ENCODE peak calls at places on chromosomes 13 and 19, in nine cellular contexts. One of them, this sample, is unnamed.

GRCh38 chr13:50410921-50411712 is 395.9 kb downstream of the KCNRG start:
- DNase-seq in thyroid gland: peak
- DNase-seq in BE2C: peak
- DNase-seq in right cardiac atrium: peak
- DNase-seq in mesenchymal stem cell: peak
- DNase-seq in psoas muscle: no peak
- DNase-seq in tibial artery: peak
- DNase-seq in colonic mucosa: no peak
- DNase-seq in heart left ventricle: no peak
- DNase-seq in this sample: no peak

GRCh38 chr13:102020611-102021216 is 381.1 kb downstream of the FGF14 start:
- DNase-seq in thyroid gland: no peak
- DNase-seq in BE2C: no peak
- DNase-seq in right cardiac atrium: no peak
- DNase-seq in mesenchymal stem cell: no peak
- DNase-seq in psoas muscle: no peak
- DNase-seq in tibial artery: no peak
- DNase-seq in colonic mucosa: no peak
- DNase-seq in heart left ventricle: no peak
- DNase-seq in this sample: no peak

GRCh38 chr13:32233062-32233461 is 82.1 kb downstream of the ZAR1L start:
- DNase-seq in thyroid gland: no peak
- DNase-seq in BE2C: no peak
- DNase-seq in right cardiac atrium: no peak
- DNase-seq in mesenchymal stem cell: peak
- DNase-seq in psoas muscle: no peak
- DNase-seq in tibial artery: no peak
- DNase-seq in colonic mucosa: no peak
- DNase-seq in heart left ventricle: no peak
- DNase-seq in this sample: no peak

GRCh38 chr13:20716951-20717350 is 13.5 kb downstream of the IL17D start:
- DNase-seq in thyroid gland: no peak
- DNase-seq in BE2C: no peak
- DNase-seq in right cardiac atrium: no peak
- DNase-seq in mesenchymal stem cell: no peak
- DNase-seq in psoas muscle: peak
- DNase-seq in tibial artery: no peak
- DNase-seq in colonic mucosa: no peak
- DNase-seq in heart left ventricle: no peak
- DNase-seq in this sample: no peak

GRCh38 chr13:53311561-53311960 is 282.9 kb downstream of the OLFM4 start:
- DNase-seq in thyroid gland: no peak
- DNase-seq in BE2C: no peak
- DNase-seq in right cardiac atrium: no peak
- DNase-seq in mesenchymal stem cell: no peak
- DNase-seq in psoas muscle: no peak
- DNase-seq in tibial artery: no peak
- DNase-seq in colonic mucosa: no peak
- DNase-seq in heart left ventricle: no peak
- DNase-seq in this sample: no peak

GRCh38 chr13:69683921-69684663 is 423.5 kb upstream of the ATXN8OS start:
- DNase-seq in thyroid gland: no peak
- DNase-seq in BE2C: peak
- DNase-seq in right cardiac atrium: no peak
- DNase-seq in mesenchymal stem cell: no peak
- DNase-seq in psoas muscle: no peak
- DNase-seq in tibial artery: no peak
- DNase-seq in colonic mucosa: peak
- DNase-seq in heart left ventricle: no peak
- DNase-seq in this sample: no peak

GRCh38 chr13:111202149-111202548 is 87.0 kb downstream of the ARHGEF7 start:
- DNase-seq in thyroid gland: peak
- DNase-seq in BE2C: no peak
- DNase-seq in right cardiac atrium: no peak
- DNase-seq in mesenchymal stem cell: no peak
- DNase-seq in psoas muscle: no peak
- DNase-seq in tibial artery: no peak
- DNase-seq in colonic mucosa: no peak
- DNase-seq in heart left ventricle: no peak
- DNase-seq in this sample: no peak

GRCh38 chr19:9295411-9295849 is 14.2 kb downstream of the ZNF699 start:
- DNase-seq in thyroid gland: no peak
- DNase-seq in BE2C: no peak
- DNase-seq in right cardiac atrium: no peak
- DNase-seq in mesenchymal stem cell: no peak
- DNase-seq in psoas muscle: no peak
- DNase-seq in tibial artery: no peak
- DNase-seq in colonic mucosa: no peak
- DNase-seq in heart left ventricle: no peak
- DNase-seq in this sample: no peak

GRCh38 chr13:74136089-74136658 is 2.0 kb upstream of the KLF12 start:
- DNase-seq in thyroid gland: peak
- DNase-seq in BE2C: peak
- DNase-seq in right cardiac atrium: peak
- DNase-seq in mesenchymal stem cell: peak
- DNase-seq in psoas muscle: peak
- DNase-seq in tibial artery: peak
- DNase-seq in colonic mucosa: peak
- DNase-seq in heart left ventricle: peak
- DNase-seq in this sample: peak

GRCh38 chr19:10087296-10088061 is 1.4 kb downstream of the SHFL start:
- DNase-seq in thyroid gland: no peak
- DNase-seq in BE2C: no peak
- DNase-seq in right cardiac atrium: no peak
- DNase-seq in mesenchymal stem cell: no peak
- DNase-seq in psoas muscle: no peak
- DNase-seq in tibial artery: no peak
- DNase-seq in colonic mucosa: no peak
- DNase-seq in heart left ventricle: no peak
- DNase-seq in this sample: no peak

GRCh38 chr19:47713046-47714021 is at the start of gene EHD2:
- DNase-seq in thyroid gland: peak
- DNase-seq in BE2C: peak
- DNase-seq in right cardiac atrium: peak
- DNase-seq in mesenchymal stem cell: peak
- DNase-seq in psoas muscle: peak
- DNase-seq in tibial artery: peak
- DNase-seq in colonic mucosa: peak
- DNase-seq in heart left ventricle: peak
- DNase-seq in this sample: peak

GRCh38 chr13:47397739-47398138 is 500.9 kb upstream of the HTR2A start:
- DNase-seq in thyroid gland: no peak
- DNase-seq in BE2C: no peak
- DNase-seq in right cardiac atrium: no peak
- DNase-seq in mesenchymal stem cell: peak
- DNase-seq in psoas muscle: no peak
- DNase-seq in tibial artery: no peak
- DNase-seq in colonic mucosa: no peak
- DNase-seq in heart left ventricle: no peak
- DNase-seq in this sample: no peak

GRCh38 chr19:4594199-4594598 is 34.7 kb upstream of the SEMA6B start:
- DNase-seq in thyroid gland: no peak
- DNase-seq in BE2C: no peak
- DNase-seq in right cardiac atrium: no peak
- DNase-seq in mesenchymal stem cell: peak
- DNase-seq in psoas muscle: no peak
- DNase-seq in tibial artery: no peak
- DNase-seq in colonic mucosa: no peak
- DNase-seq in heart left ventricle: no peak
- DNase-seq in this sample: no peak

GRCh38 chr13:72284791-72285190 is 417.8 kb upstream of the DACH1 start:
- DNase-seq in thyroid gland: no peak
- DNase-seq in BE2C: no peak
- DNase-seq in right cardiac atrium: no peak
- DNase-seq in mesenchymal stem cell: no peak
- DNase-seq in psoas muscle: no peak
- DNase-seq in tibial artery: no peak
- DNase-seq in colonic mucosa: no peak
- DNase-seq in heart left ventricle: no peak
- DNase-seq in this sample: no peak

GRCh38 chr19:47430041-47430802 is 10.9 kb upstream of the MEIS3 start:
- DNase-seq in thyroid gland: peak
- DNase-seq in BE2C: no peak
- DNase-seq in right cardiac atrium: peak
- DNase-seq in mesenchymal stem cell: peak
- DNase-seq in psoas muscle: no peak
- DNase-seq in tibial artery: no peak
- DNase-seq in colonic mucosa: peak
- DNase-seq in heart left ventricle: no peak
- DNase-seq in this sample: peak

GRCh38 chr13:24985102-24985501 is 110.8 kb upstream of the PABPC3 start:
- DNase-seq in thyroid gland: no peak
- DNase-seq in BE2C: no peak
- DNase-seq in right cardiac atrium: no peak
- DNase-seq in mesenchymal stem cell: no peak
- DNase-seq in psoas muscle: no peak
- DNase-seq in tibial artery: no peak
- DNase-seq in colonic mucosa: no peak
- DNase-seq in heart left ventricle: no peak
- DNase-seq in this sample: no peak

GRCh38 chr13:79491715-79492114 is 10.8 kb downstream of the NDFIP2 start:
- DNase-seq in thyroid gland: no peak
- DNase-seq in BE2C: no peak
- DNase-seq in right cardiac atrium: no peak
- DNase-seq in mesenchymal stem cell: peak
- DNase-seq in psoas muscle: no peak
- DNase-seq in tibial artery: no peak
- DNase-seq in colonic mucosa: no peak
- DNase-seq in heart left ventricle: no peak
- DNase-seq in this sample: no peak

GRCh38 chr19:23304238-23304637 is 54.0 kb upstream of the ZNF724 start:
- DNase-seq in thyroid gland: no peak
- DNase-seq in BE2C: no peak
- DNase-seq in right cardiac atrium: no peak
- DNase-seq in mesenchymal stem cell: no peak
- DNase-seq in psoas muscle: no peak
- DNase-seq in tibial artery: no peak
- DNase-seq in colonic mucosa: no peak
- DNase-seq in heart left ventricle: no peak
- DNase-seq in this sample: no peak

GRCh38 chr13:99967884-99968520 is 3.6 kb downstream of the ZIC5 start:
- DNase-seq in thyroid gland: no peak
- DNase-seq in BE2C: no peak
- DNase-seq in right cardiac atrium: no peak
- DNase-seq in mesenchymal stem cell: no peak
- DNase-seq in psoas muscle: no peak
- DNase-seq in tibial artery: no peak
- DNase-seq in colonic mucosa: no peak
- DNase-seq in heart left ventricle: no peak
- DNase-seq in this sample: no peak

GRCh38 chr13:99968521-99969367 is 2.8 kb downstream of the ZIC5 start:
- DNase-seq in thyroid gland: no peak
- DNase-seq in BE2C: no peak
- DNase-seq in right cardiac atrium: no peak
- DNase-seq in mesenchymal stem cell: no peak
- DNase-seq in psoas muscle: no peak
- DNase-seq in tibial artery: no peak
- DNase-seq in colonic mucosa: peak
- DNase-seq in heart left ventricle: no peak
- DNase-seq in this sample: no peak

GRCh38 chr13:99970761-99971575 is 599 bp downstream of the ZIC5 start:
- DNase-seq in thyroid gland: no peak
- DNase-seq in BE2C: no peak
- DNase-seq in right cardiac atrium: no peak
- DNase-seq in mesenchymal stem cell: no peak
- DNase-seq in psoas muscle: no peak
- DNase-seq in tibial artery: no peak
- DNase-seq in colonic mucosa: peak
- DNase-seq in heart left ventricle: no peak
- DNase-seq in this sample: no peak

GRCh38 chr13:99969934-99970760 is 1.4 kb downstream of the ZIC5 start:
- DNase-seq in thyroid gland: no peak
- DNase-seq in BE2C: peak
- DNase-seq in right cardiac atrium: no peak
- DNase-seq in mesenchymal stem cell: no peak
- DNase-seq in psoas muscle: no peak
- DNase-seq in tibial artery: no peak
- DNase-seq in colonic mucosa: peak
- DNase-seq in heart left ventricle: no peak
- DNase-seq in this sample: no peak

GRCh38 chr13:99969368-99969933 is 2.1 kb downstream of the ZIC5 start:
- DNase-seq in thyroid gland: no peak
- DNase-seq in BE2C: no peak
- DNase-seq in right cardiac atrium: no peak
- DNase-seq in mesenchymal stem cell: no peak
- DNase-seq in psoas muscle: no peak
- DNase-seq in tibial artery: no peak
- DNase-seq in colonic mucosa: peak
- DNase-seq in heart left ventricle: no peak
- DNase-seq in this sample: no peak
- H3K4me3 ChIP-seq in thyroid gland: no peak
- H3K4me3 ChIP-seq in BE2C: no peak
- H3K4me3 ChIP-seq in right cardiac atrium: peak
- H3K4me3 ChIP-seq in mesenchymal stem cell: peak
- H3K4me3 ChIP-seq in psoas muscle: peak
- H3K4me3 ChIP-seq in tibial artery: no peak
- H3K4me3 ChIP-seq in colonic mucosa: no peak
- H3K4me3 ChIP-seq in heart left ventricle: peak
- H3K4me3 ChIP-seq in this sample: no peak

DNA sequence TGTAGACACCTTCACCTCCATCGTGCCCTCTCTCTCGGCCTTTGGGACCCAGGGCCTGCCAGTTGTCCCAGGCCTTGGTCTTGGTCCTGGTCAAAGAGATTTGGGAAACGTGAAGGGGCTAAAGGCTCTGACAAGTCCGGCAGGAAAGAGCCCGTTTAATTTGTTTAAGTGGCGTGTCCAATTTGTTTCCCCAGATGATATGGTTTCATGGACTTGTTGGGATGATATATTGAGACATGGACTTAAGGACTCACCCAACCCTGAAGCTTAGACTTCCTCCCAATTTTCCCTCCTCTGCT is 2.7 kb downstream of the CLEC11A start:
- DNase-seq in thyroid gland: no peak
- DNase-seq in BE2C: no peak
- DNase-seq in right cardiac atrium: peak
- DNase-seq in mesenchymal stem cell: no peak
- DNase-seq in psoas muscle: no peak
- DNase-seq in tibial artery: no peak
- DNase-seq in colonic mucosa: no peak
- DNase-seq in heart left ventricle: no peak
- DNase-seq in this sample: no peak
- H3K4me3 ChIP-seq in thyroid gland: peak
- H3K4me3 ChIP-seq in BE2C: peak
- H3K4me3 ChIP-seq in right cardiac atrium: no peak
- H3K4me3 ChIP-seq in mesenchymal stem cell: no peak
- H3K4me3 ChIP-seq in psoas muscle: peak
- H3K4me3 ChIP-seq in tibial artery: no peak
- H3K4me3 ChIP-seq in colonic mucosa: no peak
- H3K4me3 ChIP-seq in heart left ventricle: peak
- H3K4me3 ChIP-seq in this sample: no peak

GRCh38 chr19:41479757-41480191 is 36.8 kb downstream of the ERICH4 start:
- DNase-seq in thyroid gland: no peak
- DNase-seq in BE2C: no peak
- DNase-seq in right cardiac atrium: peak
- DNase-seq in mesenchymal stem cell: no peak
- DNase-seq in psoas muscle: peak
- DNase-seq in tibial artery: peak
- DNase-seq in colonic mucosa: no peak
- DNase-seq in heart left ventricle: peak
- DNase-seq in this sample: peak
- H3K4me3 ChIP-seq in thyroid gland: no peak
- H3K4me3 ChIP-seq in BE2C: no peak
- H3K4me3 ChIP-seq in right cardiac atrium: no peak
- H3K4me3 ChIP-seq in mesenchymal stem cell: no peak
- H3K4me3 ChIP-seq in psoas muscle: no peak
- H3K4me3 ChIP-seq in tibial artery: no peak
- H3K4me3 ChIP-seq in colonic mucosa: no peak
- H3K4me3 ChIP-seq in heart left ventricle: peak
- H3K4me3 ChIP-seq in this sample: no peak

GRCh38 chr13:40993119-40993518 is 26.0 kb downstream of the ELF1 start:
- DNase-seq in thyroid gland: no peak
- DNase-seq in BE2C: no peak
- DNase-seq in right cardiac atrium: no peak
- DNase-seq in mesenchymal stem cell: no peak
- DNase-seq in psoas muscle: no peak
- DNase-seq in tibial artery: no peak
- DNase-seq in colonic mucosa: no peak
- DNase-seq in heart left ventricle: no peak
- DNase-seq in this sample: peak
- H3K4me3 ChIP-seq in thyroid gland: no peak
- H3K4me3 ChIP-seq in BE2C: no peak
- H3K4me3 ChIP-seq in right cardiac atrium: no peak
- H3K4me3 ChIP-seq in mesenchymal stem cell: no peak
- H3K4me3 ChIP-seq in psoas muscle: no peak
- H3K4me3 ChIP-seq in tibial artery: no peak
- H3K4me3 ChIP-seq in colonic mucosa: no peak
- H3K4me3 ChIP-seq in heart left ventricle: no peak
- H3K4me3 ChIP-seq in this sample: no peak

This sample was measured in body of pancreas.